ENCODE peak calls at places on chromosomes 2 and 18, in ten cellular contexts. K, N, U, D, V, Q, L, S, O and T are unnamed samples.

GRCh38 chr2:230410861-230411464 is 5.0 kb upstream of the SP100 start:
- DNase-seq in K (no peak), N (no peak), U (no peak), D (no peak), V (no peak), Q (no peak), L (no peak), S (peak), O (no peak), T (no peak)

GRCh38 chr2:238968616-238969394 is 120.9 kb downstream of the TWIST2 start:
- DNase-seq in K (no peak), N (no peak), U (no peak), D (no peak), V (no peak), Q (no peak), L (no peak), S (no peak), O (no peak), T (no peak)

GRCh38 chr2:196962325-196962724 is 35.8 kb upstream of the PGAP1 start:
- DNase-seq in K (no peak), N (no peak), U (no peak), D (no peak), V (no peak), Q (no peak), L (no peak), S (no peak), O (no peak), T (no peak)

GRCh38 chr2:162556996-162557395 is 213.1 kb downstream of the GCA start:
- DNase-seq in K (no peak), N (no peak), U (no peak), D (no peak), V (no peak), Q (no peak), L (no peak), S (no peak), O (no peak), T (no peak)

GRCh38 chr18:26854292-26854881 is 11.1 kb downstream of the AQP4 start:
- DNase-seq in K (no peak), N (no peak), U (peak), D (no peak), V (no peak), Q (no peak), L (no peak), S (no peak), O (no peak), T (no peak)

GRCh38 chr2:47145466-47145865 is 9.6 kb downstream of the STPG4 start:
- DNase-seq in K (no peak), N (no peak), U (no peak), D (no peak), V (peak), Q (no peak), L (no peak), S (no peak), O (no peak), T (no peak)

GRCh38 chr18:79801217-79801616 is 3.5 kb downstream of the KCNG2 start:
- DNase-seq in K (no peak), N (no peak), U (no peak), D (no peak), V (no peak), Q (no peak), L (no peak), S (no peak), O (no peak), T (no peak)

GRCh38 chr2:208033701-208034502 is 8.6 kb upstream of the PLEKHM3 start:
- DNase-seq in K (peak), N (peak), U (peak), D (no peak), V (peak), Q (no peak), L (peak), S (peak), O (no peak), T (no peak)

GRCh38 chr2:223563462-223563861 is 38.7 kb downstream of the SCG2 start:
- DNase-seq in K (peak), N (no peak), U (no peak), D (peak), V (peak), Q (peak), L (no peak), S (no peak), O (no peak), T (no peak)